ENCODE peak calls at places on chromosomes 12 and 14, in seven cellular contexts. K is glutamatergic neuron, D is astrocyte of the cerebellum, H is left lung, E is WERI-Rb-1, V is fibroblast of the aortic adventitia, Q is HCT116. P is an unnamed sample.

GRCh38 chr14:90454041-90455000 is 57.5 kb downstream of the CALM1 start:
- DNase-seq in K (peak; percentile 96), D (peak; percentile 13), H (peak; percentile 68), E (peak; percentile 87), V (peak; percentile 73), Q (peak; percentile 57), P (peak; percentile 58)

GRCh38 chr12:95411466-95411865 is 62.5 kb upstream of the METAP2 start:
- DNase-seq in K (no peak), D (no peak), H (no peak), E (no peak), V (peak; percentile 18), Q (no peak), P (no peak)

GRCh38 chr14:101827286-101827685 is 65.8 kb downstream of the PPP2R5C start:
- DNase-seq in K (no peak), D (no peak), H (no peak), E (no peak), V (no peak), Q (no peak), P (no peak)

GRCh38 chr14:35386673-35387125 is 17.9 kb downstream of the NFKBIA start:
- DNase-seq in K (peak; percentile 55), D (no peak), H (no peak), E (no peak), V (no peak), Q (no peak), P (no peak)

GRCh38 chr14:55117816-55118441 is 11.1 kb upstream of the LGALS3 start:
- DNase-seq in K (no peak), D (peak; percentile 70), H (no peak), E (no peak), V (peak; percentile 87), Q (no peak), P (no peak)

GRCh38 chr14:68585690-68586089 is 207.2 kb downstream of the ZFP36L1 start:
- DNase-seq in K (no peak), D (no peak), H (no peak), E (peak; percentile 25), V (no peak), Q (no peak), P (no peak)

GRCh38 chr14:103576371-103577024 is 13.7 kb downstream of the COA8 start:
- DNase-seq in K (peak; percentile 73), D (peak; percentile 45), H (peak; percentile 93), E (peak; percentile 96), V (peak; percentile 86), Q (peak; percentile 53), P (peak; percentile 68)

GRCh38 chr12:57837779-57838562 is 8.6 kb downstream of the CTDSP2 start:
- DNase-seq in K (no peak), D (no peak), H (peak; percentile 77), E (no peak), V (peak; percentile 84), Q (no peak), P (no peak)

GRCh38 chr14:97851438-97851995 is 1054.3 kb downstream of the VRK1 start:
- DNase-seq in K (no peak), D (no peak), H (no peak), E (no peak), V (no peak), Q (no peak), P (no peak)

GRCh38 chr12:106754331-106754730 is 20.2 kb upstream of the RIC8B start:
- DNase-seq in K (no peak), D (no peak), H (no peak), E (no peak), V (no peak), Q (no peak), P (no peak)

GRCh38 chr12:107593713-107594381 is 91.8 kb upstream of the PWP1 start:
- DNase-seq in K (no peak), D (no peak), H (no peak), E (peak; percentile 16), V (no peak), Q (no peak), P (no peak)

GRCh38 chr12:47820631-47821345 is 1.1 kb upstream of the HDAC7 start:
- DNase-seq in K (no peak), D (peak; percentile 90), H (peak; percentile 83), E (no peak), V (peak; percentile 98), Q (peak; percentile 62), P (peak; percentile 75)

GRCh38 chr14:102205560-102205959 is 65.9 kb downstream of the WDR20 start:
- DNase-seq in K (no peak), D (no peak), H (no peak), E (no peak), V (no peak), Q (no peak), P (no peak)

GRCh38 chr12:117019866-117020265 is 79.3 kb downstream of the TESC start:
- DNase-seq in K (no peak), D (no peak), H (no peak), E (no peak), V (no peak), Q (no peak), P (peak; percentile 9)

GRCh38 chr12:2629051-2629450 is 165.7 kb upstream of the FKBP4 start:
- DNase-seq in K (no peak), D (no peak), H (no peak), E (no peak), V (no peak), Q (no peak), P (no peak)

GRCh38 chr14:103391048-103391447 is 5.8 kb downstream of the MARK3 start:
- DNase-seq in K (no peak), D (peak; percentile 89), H (no peak), E (peak; percentile 29), V (peak; percentile 85), Q (peak; percentile 48), P (no peak)

GRCh38 chr12:32483499-32483898 is 84.1 kb downstream of the FGD4 start:
- DNase-seq in K (no peak), D (no peak), H (no peak), E (no peak), V (no peak), Q (no peak), P (no peak)

GRCh38 chr14:21978184-21978998 is 304.8 kb upstream of the OR4E1 start:
- DNase-seq in K (peak; percentile 76), D (no peak), H (no peak), E (peak; percentile 20), V (peak; percentile 10), Q (peak; percentile 16), P (peak; percentile 47)

GRCh38 chr14:46571970-46572369 is 79.6 kb downstream of the RPL10L start:
- DNase-seq in K (no peak), D (peak; percentile 69), H (no peak), E (no peak), V (no peak), Q (no peak), P (no peak)

GRCh38 chr12:118603610-118604361 is 227.4 kb downstream of the SUDS3 start:
- DNase-seq in K (no peak), D (no peak), H (no peak), E (no peak), V (no peak), Q (no peak), P (no peak)

GRCh38 chr12:32545413-32545970 is 133.6 kb upstream of the DNM1L start:
- DNase-seq in K (no peak), D (no peak), H (no peak), E (no peak), V (no peak), Q (no peak), P (no peak)

GRCh38 chr14:40119321-40119720 is 687.1 kb upstream of the FBXO33 start:
- DNase-seq in K (no peak), D (peak; percentile 8), H (no peak), E (no peak), V (no peak), Q (no peak), P (no peak)
- TF ChIP-seq CTCF in K (no peak), D (no peak), H (no peak), E (no peak), V (no peak), Q (no peak), P (no peak)

DNA sequence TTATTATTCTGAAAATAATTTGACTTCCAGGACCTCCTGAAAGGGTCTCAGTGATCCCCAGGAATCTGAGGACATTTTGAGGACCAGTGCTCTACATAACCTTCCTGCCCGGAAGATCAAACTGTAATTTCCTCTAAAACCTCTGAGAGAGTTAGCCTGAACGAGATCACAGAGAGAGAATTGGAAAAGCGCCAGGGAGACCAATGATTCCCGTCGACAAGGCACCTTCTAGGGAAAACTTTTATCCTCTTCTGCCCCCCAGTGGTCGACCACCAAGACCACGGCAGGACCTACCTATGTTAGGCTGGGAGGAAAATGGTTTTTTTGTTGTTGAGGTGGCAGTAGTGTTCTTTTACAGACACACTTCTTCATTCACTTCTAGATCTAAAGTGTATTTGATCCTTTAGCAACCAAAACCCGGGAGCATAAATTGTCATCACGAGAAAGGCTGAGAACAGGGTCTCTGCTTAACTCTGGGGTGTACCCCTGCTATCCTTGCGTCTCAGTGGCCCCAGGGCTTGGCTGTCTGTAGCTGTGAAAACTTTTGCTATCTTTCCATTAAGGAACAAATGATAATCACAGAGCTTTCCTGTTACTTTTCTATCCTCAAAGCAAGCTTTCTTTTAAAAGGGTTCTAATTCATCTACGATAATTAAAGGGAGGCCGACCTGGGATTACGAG is 62.9 kb upstream of the NID2 start:
- DNase-seq in K (peak; percentile 70), D (peak; percentile 93), H (peak; percentile 61), E (peak; percentile 86), V (peak; percentile 99), Q (peak; percentile 87), P (peak; percentile 64)
- TF ChIP-seq CTCF in K (peak; percentile 79), D (peak; percentile 76), H (peak; percentile 42), E (peak; percentile 73), V (peak; percentile 73), Q (peak; percentile 73), P (peak; percentile 81)

GRCh38 chr14:70094631-70095030 is 94.1 kb downstream of the SLC8A3 start:
- DNase-seq in K (no peak), D (no peak), H (no peak), E (no peak), V (no peak), Q (no peak), P (no peak)

GRCh38 chr14:70098257-70098809 is 90.4 kb downstream of the SLC8A3 start:
- DNase-seq in K (no peak), D (no peak), H (no peak), E (no peak), V (peak; percentile 29), Q (no peak), P (no peak)

GRCh38 chr14:70097576-70098256 is 91.0 kb downstream of the SLC8A3 start:
- DNase-seq in K (no peak), D (no peak), H (no peak), E (peak; percentile 68), V (no peak), Q (no peak), P (no peak)

GRCh38 chr14:70094106-70094505 is 94.6 kb downstream of the SLC8A3 start:
- DNase-seq in K (no peak), D (no peak), H (no peak), E (no peak), V (no peak), Q (no peak), P (no peak)

GRCh38 chr14:70096866-70097265 is 91.9 kb downstream of the SLC8A3 start:
- DNase-seq in K (peak; percentile 49), D (no peak), H (no peak), E (peak; percentile 23), V (no peak), Q (no peak), P (no peak)
- TF ChIP-seq CTCF in K (peak; percentile 32), D (peak; percentile 40), H (no peak), E (peak; percentile 63), V (peak; percentile 48), Q (peak; percentile 58), P (no peak)

DNA sequence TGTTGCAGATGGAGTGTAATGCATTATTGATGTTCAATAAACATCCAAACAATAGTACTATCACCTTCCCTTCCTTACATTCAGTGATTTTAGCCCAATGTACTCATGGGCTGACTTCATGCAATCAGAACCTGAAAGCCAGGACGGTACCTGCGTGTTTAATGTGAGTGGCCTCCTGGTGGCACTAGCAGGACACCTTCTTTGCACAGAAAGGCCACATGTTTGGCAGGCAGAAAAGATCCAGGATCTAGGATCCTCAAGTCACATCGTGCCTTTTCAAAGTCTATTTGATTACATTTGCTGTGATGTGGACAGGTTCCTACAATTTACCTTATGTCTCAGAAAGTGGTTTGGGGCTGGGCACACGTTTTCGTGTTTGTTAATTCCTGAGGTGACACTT is 82.9 kb downstream of the NEDD1 start:
- DNase-seq in K (no peak), D (no peak), H (no peak), E (peak; percentile 34), V (no peak), Q (peak; percentile 54), P (no peak)
- TF ChIP-seq CTCF in K (no peak), D (peak; percentile 41), H (no peak), E (peak; percentile 60), V (no peak), Q (peak; percentile 75), P (no peak)